ENCODE peak calls at places on chromosomes 12 and 14, in four cellular contexts. S is transverse colon; J is CD8-positive, alpha-beta memory T cell; F is colonic mucosa. M is an unnamed sample. For H3K27me3 and H3K4me1, the result is how much of the 10 kb centered on the place peaks cover.

GRCh38 chr14:100836053-100836805 is 10.3 kb downstream of the MEG3 start:
- DNase-seq in S (no peak), J (no peak), F (no peak), M (no peak)

GRCh38 chr14:33714527-33715222 is 236.2 kb downstream of the EGLN3 start:
- DNase-seq in S (no peak), J (no peak), F (no peak), M (no peak)

GRCh38 chr14:66008631-66009030 is 477.5 kb upstream of the CCDC196 start:
- DNase-seq in S (no peak), J (no peak), F (no peak), M (no peak)

GRCh38 chr12:80268924-80269749 is 169.8 kb downstream of the OTOGL start:
- DNase-seq in S (no peak), J (no peak), F (no peak), M (no peak)

GRCh38 chr12:106645074-106645421 is 62.2 kb downstream of the RFX4 start:
- DNase-seq in S (peak), J (no peak), F (peak), M (no peak)

GRCh38 chr12:22173154-22173553 is 127.1 kb downstream of the CMAS start:
- DNase-seq in S (no peak), J (no peak), F (no peak), M (no peak)

GRCh38 chr14:102586420-102587119 is 5.9 kb upstream of the RCOR1 start:
- DNase-seq in S (no peak), J (no peak), F (no peak), M (no peak)

GRCh38 chr14:42140001-42140400 is 533.3 kb downstream of the LRFN5 start:
- DNase-seq in S (no peak), J (no peak), F (no peak), M (no peak)

GRCh38 chr12:64595863-64596793 is 14.2 kb upstream of the RASSF3 start:
- DNase-seq in S (no peak), J (no peak), F (no peak), M (peak)

GRCh38 chr12:114238808-114239207 is 167.1 kb downstream of the TBX5 start:
- DNase-seq in S (no peak), J (no peak), F (no peak), M (no peak)

GRCh38 chr14:30005114-30005698 is 77.6 kb upstream of the PRKD1 start:
- DNase-seq in S (no peak), J (no peak), F (no peak), M (peak)

GRCh38 chr12:113862570-113863454 is 103.3 kb downstream of the RBM19 start:
- DNase-seq in S (no peak), J (no peak), F (no peak), M (no peak)

GRCh38 chr14:72847721-72848120 is 46.2 kb downstream of the DPF3 start:
- DNase-seq in S (no peak), J (no peak), F (no peak), M (no peak)

GRCh38 chr12:24113701-24114100 is 164.2 kb upstream of the SOX5 start:
- DNase-seq in S (no peak), J (no peak), F (no peak), M (no peak)

GRCh38 chr14:96053600-96054381 is 14.6 kb downstream of the C14orf132 start:
- DNase-seq in S (peak), J (no peak), F (peak), M (no peak)

GRCh38 chr12:57529831-57530230 is 7.2 kb downstream of the MBD6 start:
- DNase-seq in S (no peak), J (no peak), F (no peak), M (no peak)

GRCh38 chr12:68113644-68114043 is 45.9 kb downstream of the IFNG start:
- DNase-seq in S (peak), J (peak), F (peak), M (peak)

GRCh38 chr12:23083267-23083666 is 458.3 kb downstream of the ETNK1 start:
- DNase-seq in S (no peak), J (no peak), F (no peak), M (no peak)

DNA sequence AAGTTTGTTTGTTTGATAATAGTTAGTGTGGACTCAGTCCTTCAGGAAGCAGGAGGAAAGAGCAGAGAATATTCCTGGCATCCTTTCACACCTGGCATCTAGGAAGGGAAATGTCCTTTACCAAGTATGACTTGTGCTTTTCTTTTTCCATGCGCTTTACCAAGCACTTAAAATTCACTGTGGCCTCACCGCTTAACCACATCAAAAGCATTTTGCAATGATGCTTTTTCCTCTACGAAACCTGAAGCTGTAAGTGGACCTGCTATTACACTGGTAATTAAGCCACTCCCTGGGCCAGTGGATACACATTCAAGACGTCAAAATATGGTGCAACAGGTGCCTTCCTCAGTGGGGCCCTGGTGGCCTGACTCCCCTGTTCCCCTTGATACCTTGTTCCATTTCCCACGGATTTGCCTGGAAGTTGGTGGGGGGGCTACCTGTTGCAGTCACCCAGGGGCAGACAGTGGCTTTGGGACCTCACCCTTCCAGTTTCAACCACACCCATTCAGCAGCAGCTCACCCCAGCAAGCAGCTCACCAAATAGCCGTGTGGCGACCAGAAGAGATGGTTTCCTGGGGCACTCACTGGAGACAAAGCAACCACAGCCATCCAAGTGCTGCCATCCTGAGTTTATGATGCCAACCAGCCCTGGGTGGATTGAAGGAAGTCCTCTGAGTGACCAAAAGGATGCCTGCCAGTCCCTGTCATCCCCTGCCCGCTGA is 14.2 kb upstream of the FZD10 start:
- DNase-seq in S (no peak), J (no peak), F (no peak), M (no peak)
- H3K27me3 ChIP-seq in S (under half), J (under half), F (under half), M (under half)

DNA sequence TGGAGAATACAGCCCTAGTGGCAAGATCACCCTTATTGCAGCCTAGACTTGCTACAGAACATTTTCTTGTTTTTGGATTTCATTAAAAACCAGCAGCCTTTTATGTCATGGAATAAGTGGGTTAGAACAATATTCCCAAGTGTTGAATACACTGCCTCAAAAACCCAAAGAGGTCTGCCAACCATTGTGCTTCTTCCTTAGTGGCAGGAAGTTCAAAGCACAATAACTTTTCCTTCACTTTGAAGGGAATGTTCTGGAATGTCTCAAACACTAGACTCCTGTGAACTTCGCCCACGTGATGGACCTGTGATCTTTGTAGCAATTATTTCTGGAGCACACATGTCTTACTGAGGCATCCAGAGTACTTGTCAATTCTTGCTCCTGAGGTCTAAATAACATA is 8.5 kb downstream of the SLC17A8 start:
- DNase-seq in S (no peak), J (no peak), F (no peak), M (no peak)
- H3K4me1 ChIP-seq in S (under half), J (under half), F (under half), M (under half)

DNA sequence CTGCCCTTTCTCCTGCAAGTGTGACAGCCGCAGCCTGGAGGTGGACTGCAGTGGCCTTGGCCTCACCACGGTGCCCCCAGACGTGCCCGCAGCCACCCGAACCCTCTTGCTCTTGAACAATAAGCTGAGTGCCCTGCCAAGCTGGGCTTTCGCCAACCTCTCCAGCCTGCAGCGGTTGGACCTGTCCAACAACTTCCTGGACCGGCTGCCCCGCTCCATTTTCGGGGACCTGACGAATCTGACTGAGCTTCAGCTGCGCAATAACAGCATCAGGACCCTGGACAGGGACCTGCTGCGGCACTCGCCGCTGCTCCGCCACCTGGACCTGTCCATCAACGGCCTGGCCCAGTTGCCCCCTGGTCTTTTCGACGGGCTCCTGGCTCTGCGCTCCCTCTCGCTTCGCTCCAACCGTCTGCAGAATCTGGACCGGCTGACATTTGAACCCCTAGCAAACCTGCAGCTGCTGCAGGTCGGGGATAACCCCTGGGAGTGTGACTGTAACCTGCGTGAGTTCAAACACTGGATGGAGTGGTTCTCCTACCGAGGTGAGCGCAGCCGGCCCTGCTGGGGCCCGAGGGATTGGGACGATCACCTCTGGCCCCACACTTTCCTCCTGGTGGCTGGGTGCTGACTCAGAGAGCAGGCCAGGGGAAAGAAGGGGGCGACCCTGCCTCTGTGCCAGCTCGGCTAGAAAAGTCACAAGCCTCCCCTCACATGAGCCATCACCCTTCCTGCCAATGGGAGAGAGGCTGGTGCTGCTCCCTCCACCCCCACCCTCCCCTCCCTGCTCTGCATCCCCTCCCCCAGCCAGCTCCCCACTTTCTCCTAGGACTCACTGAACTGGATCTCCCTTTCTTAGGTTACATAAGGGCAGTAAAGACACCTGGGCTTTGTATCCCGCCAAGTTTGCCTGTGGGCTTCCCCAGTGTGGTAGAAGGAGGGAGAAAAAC is 10.9 kb downstream of the LRTM2 start:
- DNase-seq in S (peak), J (no peak), F (no peak), M (peak)
- H3K27me3 ChIP-seq in S (under half), J (under half), F (under half), M (under half)

GRCh38 chr12:93419388-93420034 is 22.2 kb downstream of the UBE2N start:
- DNase-seq in S (no peak), J (no peak), F (no peak), M (no peak)
- H3K4me1 ChIP-seq in S (half or more), J (half or more), F (under half), M (under half)

GRCh38 chr14:70888151-70888499 is 19.1 kb upstream of the PCNX1 start:
- DNase-seq in S (no peak), J (no peak), F (no peak), M (no peak)

GRCh38 chr14:70888681-70889175 is 18.5 kb upstream of the PCNX1 start:
- DNase-seq in S (no peak), J (no peak), F (no peak), M (no peak)

GRCh38 chr14:70886421-70887206 is 20.6 kb upstream of the PCNX1 start:
- DNase-seq in S (peak), J (peak), F (no peak), M (no peak)

GRCh38 chr14:70885343-70886014 is 21.8 kb upstream of the PCNX1 start:
- DNase-seq in S (no peak), J (no peak), F (no peak), M (no peak)

GRCh38 chr14:70887207-70888150 is 19.8 kb upstream of the PCNX1 start:
- DNase-seq in S (no peak), J (no peak), F (no peak), M (no peak)
- H3K27me3 ChIP-seq in S (under half), J (under half), F (under half), M (under half)

DNA sequence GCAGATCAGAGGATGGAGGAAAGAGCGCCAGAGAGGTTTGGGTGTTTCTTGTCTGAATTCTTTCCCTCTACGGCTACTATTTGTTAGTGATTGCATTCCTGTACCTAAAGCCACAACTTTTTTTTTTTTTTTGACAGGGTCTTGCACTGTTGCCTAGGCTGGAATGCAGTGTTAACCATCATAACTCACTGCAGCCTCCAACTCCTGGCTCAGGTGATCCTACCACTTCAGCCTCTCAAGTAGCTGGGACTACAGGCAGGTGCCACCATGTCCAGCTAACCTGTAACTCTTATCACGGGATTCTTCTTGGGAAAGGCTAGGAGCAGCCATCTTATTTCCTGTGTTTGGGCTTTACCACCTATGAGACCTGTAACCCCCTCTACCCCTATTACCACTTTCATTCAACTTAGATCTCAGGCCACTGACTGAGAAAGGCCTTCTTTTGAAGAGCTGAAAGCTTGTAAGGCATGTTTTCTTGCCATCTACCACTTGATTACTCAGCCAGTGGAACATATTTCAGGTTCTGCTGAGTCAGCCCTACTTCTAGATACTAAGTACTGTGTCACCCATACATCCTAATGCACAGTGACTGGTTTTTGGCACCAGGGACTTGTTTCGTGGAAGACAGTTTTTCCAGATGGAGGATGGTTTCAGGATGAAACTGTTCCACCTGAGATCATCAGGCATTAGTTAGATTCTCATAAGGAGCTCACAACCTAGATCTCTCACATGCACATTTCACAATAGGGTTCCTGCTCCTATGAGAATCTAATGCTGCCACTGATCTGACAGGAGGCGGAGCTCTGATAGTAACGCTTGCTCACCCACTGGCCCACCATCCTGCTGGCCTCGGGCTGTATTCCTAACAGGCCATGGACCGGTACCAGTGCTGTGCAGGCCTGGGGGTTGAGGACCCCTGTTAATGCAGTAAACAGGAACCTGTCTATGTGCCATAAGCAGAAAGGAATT is 6.9 kb downstream of the VEZT start:
- DNase-seq in S (no peak), J (no peak), F (no peak), M (no peak)
- H3K4me1 ChIP-seq in S (under half), J (under half), F (under half), M (under half)

GRCh38 chr12:102962986-102963385 is 5.5 kb downstream of the ASCL1 start:
- DNase-seq in S (no peak), J (no peak), F (no peak), M (no peak)

GRCh38 chr12:102960766-102961487 is 3.5 kb downstream of the ASCL1 start:
- DNase-seq in S (no peak), J (no peak), F (no peak), M (no peak)

GRCh38 chr12:102959391-102959790 is 1.9 kb downstream of the ASCL1 start:
- DNase-seq in S (no peak), J (no peak), F (no peak), M (no peak)

GRCh38 chr12:102962532-102962931 is 5.1 kb downstream of the ASCL1 start:
- DNase-seq in S (no peak), J (no peak), F (no peak), M (no peak)

DNA sequence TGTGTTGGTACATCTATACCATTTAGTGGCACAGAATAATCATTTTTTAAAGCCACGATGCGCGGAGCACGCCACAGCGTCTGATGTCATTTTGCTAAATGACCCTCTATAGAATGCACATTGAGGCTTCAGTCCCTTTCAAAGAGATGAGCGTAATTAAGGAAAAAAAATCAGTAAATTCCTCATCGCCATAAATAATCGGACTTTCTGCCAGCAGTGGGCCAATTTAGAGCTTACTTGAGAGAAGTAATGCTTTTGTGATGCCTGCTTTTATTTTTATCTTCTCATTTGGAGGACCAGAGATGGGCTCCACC is 4.0 kb downstream of the ASCL1 start:
- DNase-seq in S (no peak), J (no peak), F (no peak), M (no peak)
- H3K27me3 ChIP-seq in S (half or more), J (half or more), F (half or more), M (under half)

GRCh38 chr12:47207005-47207717 is 127.4 kb upstream of the AMIGO2 start:
- DNase-seq in S (peak), J (peak), F (peak), M (no peak)
- H3K4me1 ChIP-seq in S (under half), J (half or more), F (under half), M (under half)